ENCODE peak calls at places on chromosomes 12 and 14, in ten cellular contexts. D is uterus, S is heart right ventricle, J is brain microvascular endothelial cell, L is tibial artery, G is GM23338, T is pancreas, E is HepG2, Q is GM06990, R is AG04450. C is an unnamed sample.

GRCh38 chr12:46831335-46832083 is 5.7 kb upstream of the SLC38A4 start:
- DNase-seq in D (no peak), S (peak; percentile 79), J (no peak), L (no peak), G (peak; percentile 63), T (peak; percentile 80), E (no peak), Q (no peak), R (no peak), C (no peak)

GRCh38 chr12:74890237-74890599 is 319.4 kb downstream of the KCNC2 start:
- DNase-seq in D (no peak), S (no peak), J (peak; percentile 92), L (no peak), G (peak; percentile 8), T (no peak), E (peak; percentile 15), Q (no peak), R (peak; percentile 53), C (peak; percentile 95)

GRCh38 chr12:117522559-117522958 is 161.1 kb upstream of the NOS1 start:
- DNase-seq in D (no peak), S (no peak), J (no peak), L (no peak), G (no peak), T (no peak), E (no peak), Q (no peak), R (no peak), C (no peak)

GRCh38 chr12:112837629-112838191 is 46.2 kb downstream of the RPH3A start:
- DNase-seq in D (no peak), S (no peak), J (peak; percentile 47), L (no peak), G (no peak), T (no peak), E (peak; percentile 14), Q (no peak), R (no peak), C (peak; percentile 94)

GRCh38 chr12:52193991-52194390 is 2.2 kb upstream of the KRT80 start:
- DNase-seq in D (no peak), S (no peak), J (no peak), L (no peak), G (no peak), T (no peak), E (no peak), Q (no peak), R (no peak), C (no peak)

GRCh38 chr12:7588703-7589329 is 76.9 kb downstream of the APOBEC1 start:
- DNase-seq in D (no peak), S (no peak), J (peak; percentile 67), L (no peak), G (peak; percentile 77), T (no peak), E (peak; percentile 69), Q (no peak), R (no peak), C (peak; percentile 35)

GRCh38 chr12:109638735-109639134 is 65.1 kb downstream of the MVK start:
- DNase-seq in D (no peak), S (no peak), J (no peak), L (no peak), G (no peak), T (no peak), E (no peak), Q (no peak), R (no peak), C (no peak)

GRCh38 chr12:106873983-106874382 is 81.7 kb upstream of the TMEM263 start:
- DNase-seq in D (no peak), S (no peak), J (no peak), L (no peak), G (no peak), T (no peak), E (no peak), Q (no peak), R (no peak), C (no peak)

GRCh38 chr12:132493482-132494178 is 3.7 kb downstream of the FBRSL1 start:
- DNase-seq in D (no peak), S (no peak), J (no peak), L (no peak), G (no peak), T (no peak), E (peak; percentile 80), Q (no peak), R (no peak), C (no peak)

GRCh38 chr12:110266980-110267620 is 13.9 kb upstream of the ATP2A2 start:
- DNase-seq in D (peak; percentile 58), S (peak; percentile 33), J (peak; percentile 48), L (no peak), G (no peak), T (no peak), E (no peak), Q (no peak), R (no peak), C (peak; percentile 42)

GRCh38 chr12:49776413-49776812 is 35.1 kb downstream of the TMBIM6 start:
- DNase-seq in D (peak; percentile 59), S (peak; percentile 59), J (peak; percentile 69), L (peak; percentile 76), G (peak; percentile 86), T (no peak), E (peak; percentile 66), Q (peak; percentile 38), R (peak; percentile 56), C (peak; percentile 71)

GRCh38 chr12:50059440-50060119 is 2.2 kb downstream of the ASIC1 start:
- DNase-seq in D (no peak), S (no peak), J (no peak), L (no peak), G (no peak), T (no peak), E (no peak), Q (no peak), R (no peak), C (no peak)

GRCh38 chr12:101823891-101824290 is 6.9 kb downstream of the GNPTAB start:
- DNase-seq in D (peak; percentile 18), S (peak; percentile 26), J (peak; percentile 7), L (no peak), G (peak; percentile 87), T (no peak), E (peak; percentile 21), Q (peak; percentile 26), R (no peak), C (peak; percentile 22)
- H3K4me3 ChIP-seq in D (no peak overlapping the region), S (no peak overlapping the region), J (no peak overlapping the region), L (no peak overlapping the region), G (no peak overlapping the region), T (no peak overlapping the region), E (no peak overlapping the region), Q (no peak overlapping the region), R (no peak overlapping the region), C (no peak overlapping the region)

GRCh38 chr12:98385636-98386035 is 129.8 kb upstream of the TMPO start:
- DNase-seq in D (no peak), S (no peak), J (no peak), L (no peak), G (no peak), T (no peak), E (no peak), Q (no peak), R (no peak), C (no peak)
- H3K27me3 ChIP-seq in D (no peaks in the 10 kb centered on the region), S (no peaks in the 10 kb centered on the region), J (no peaks in the 10 kb centered on the region), L (no peaks in the 10 kb centered on the region), G (no peaks in the 10 kb centered on the region), T (peaks cover 2% of the 10 kb centered on the region), E (no peaks in the 10 kb centered on the region), Q (peaks cover 2% of the 10 kb centered on the region), R (peaks cover 9% of the 10 kb centered on the region), C (no peaks in the 10 kb centered on the region)

GRCh38 chr14:89309670-89310177 is 107.3 kb downstream of the FOXN3 start:
- DNase-seq in D (no peak), S (no peak), J (no peak), L (no peak), G (no peak), T (no peak), E (no peak), Q (no peak), R (no peak), C (no peak)

GRCh38 chr14:89310211-89310610 is 106.8 kb downstream of the FOXN3 start:
- DNase-seq in D (no peak), S (no peak), J (no peak), L (no peak), G (no peak), T (no peak), E (no peak), Q (no peak), R (no peak), C (no peak)

GRCh38 chr14:89304972-89305703 is 111.9 kb downstream of the FOXN3 start:
- DNase-seq in D (peak; percentile 39), S (no peak), J (peak; percentile 44), L (peak; percentile 75), G (no peak), T (no peak), E (no peak), Q (peak; percentile 75), R (peak; percentile 16), C (peak; percentile 58)

GRCh38 chr14:89307409-89307808 is 109.6 kb downstream of the FOXN3 start:
- DNase-seq in D (no peak), S (no peak), J (no peak), L (no peak), G (no peak), T (no peak), E (no peak), Q (no peak), R (no peak), C (no peak)

DNA sequence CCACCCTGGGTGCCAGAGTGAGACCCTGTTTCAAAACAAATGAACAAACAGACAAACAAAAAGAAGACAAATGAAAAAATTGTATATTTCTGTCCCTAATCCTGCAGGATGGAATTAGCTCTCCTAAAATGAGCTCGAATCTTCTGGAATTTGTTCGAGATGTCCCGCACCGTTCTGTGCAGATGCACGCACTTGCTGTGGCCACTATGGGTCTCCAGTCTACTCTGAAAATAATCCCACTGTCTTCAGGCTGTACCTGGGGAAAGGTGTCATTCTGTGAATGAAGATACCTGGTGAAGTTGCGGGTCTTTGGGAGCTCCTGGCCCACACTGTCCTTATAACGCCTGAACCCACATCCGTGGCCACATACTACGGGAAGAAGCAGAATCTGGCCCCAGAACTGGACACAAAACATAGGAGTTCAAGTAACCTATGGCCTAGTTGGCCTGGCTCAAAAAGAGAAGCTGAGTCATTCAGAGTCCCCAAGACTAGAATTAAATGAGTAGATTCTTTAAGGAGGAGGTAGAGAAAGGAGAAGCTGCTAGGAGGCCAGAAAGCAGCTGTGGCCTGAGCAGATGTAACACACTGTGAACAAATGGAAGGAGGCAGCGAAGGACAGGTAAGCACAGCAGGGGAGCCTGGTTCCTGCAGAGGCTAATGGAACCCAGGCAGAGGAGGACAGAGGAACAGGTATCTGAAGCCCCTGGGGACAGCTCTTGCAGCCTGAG is 108.6 kb downstream of the FOXN3 start:
- DNase-seq in D (no peak), S (no peak), J (no peak), L (no peak), G (no peak), T (no peak), E (no peak), Q (peak; percentile 67), R (no peak), C (no peak)
- TF ChIP-seq CTCF in D (no peak), S (no peak), J (no peak), L (no peak), G (no peak), T (no peak), E (peak; percentile 13), Q (peak; percentile 41), R (no peak), C (no peak)

DNA sequence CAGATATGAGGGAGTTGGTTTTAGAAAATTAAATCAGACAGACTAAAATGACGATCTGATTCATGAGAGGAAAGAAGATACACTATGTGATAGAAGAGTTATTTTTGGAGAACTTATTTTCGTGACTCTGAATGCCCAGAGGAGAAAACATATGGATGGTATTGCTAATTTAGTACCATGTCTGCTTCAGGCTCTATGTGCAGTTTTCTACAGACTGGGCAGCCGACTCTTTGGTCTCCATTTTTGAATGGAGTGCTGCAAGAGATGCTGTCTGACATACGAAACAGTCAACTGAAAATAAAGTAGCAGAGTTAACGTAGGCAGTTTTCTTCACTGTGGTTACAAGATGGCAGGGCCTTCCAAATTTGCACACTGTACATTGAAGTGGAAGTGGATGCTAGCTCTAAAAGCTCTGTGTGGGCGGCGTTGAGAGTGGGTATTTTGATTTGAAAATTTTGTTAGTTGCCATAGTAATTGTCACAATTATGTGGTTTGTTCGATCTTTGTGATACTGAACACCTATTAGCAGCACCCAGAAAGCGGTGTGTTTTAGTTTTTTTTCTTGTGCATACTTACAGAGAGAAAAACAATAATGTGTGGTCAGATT is 154.8 kb upstream of the ATP2B1 start:
- DNase-seq in D (no peak), S (no peak), J (no peak), L (no peak), G (no peak), T (no peak), E (no peak), Q (peak; percentile 70), R (no peak), C (no peak)
- H3K4me3 ChIP-seq in D (no peak overlapping the region), S (no peak overlapping the region), J (no peak overlapping the region), L (no peak overlapping the region), G (no peak overlapping the region), T (no peak overlapping the region), E (no peak overlapping the region), Q (peak overlapping the region; percentile 50), R (no peak overlapping the region), C (no peak overlapping the region)

C was measured in bronchial epithelial cell.